ENCODE peak calls at places on chromosomes 4 and X, in six cellular contexts. Z is thyroid gland, N is A549, C is lower leg skin, V is prostate gland, S is upper lobe of left lung. Y is an unnamed sample.

GRCh38 chr4:76354517-76355473 is 48.3 kb downstream of the STBD1 start:
- DNase-seq in Z (no peak), N (no peak), C (no peak), V (no peak), S (no peak), Y (no peak)

GRCh38 chrX:21734175-21734574 is 23.7 kb downstream of the SMPX start:
- DNase-seq in Z (no peak), N (no peak), C (no peak), V (no peak), S (no peak), Y (no peak)

GRCh38 chr4:80266267-80266901 is at the start of gene FGF5:
- DNase-seq in Z (peak), N (no peak), C (no peak), V (peak), S (peak), Y (peak)

GRCh38 chrX:8783100-8784098 is 17.8 kb downstream of the FAM9A start:
- DNase-seq in Z (peak), N (peak), C (no peak), V (no peak), S (peak), Y (no peak)

GRCh38 chrX:134469481-134469880 is 9.5 kb downstream of the HPRT1 start:
- DNase-seq in Z (no peak), N (no peak), C (no peak), V (no peak), S (no peak), Y (peak)

GRCh38 chr4:176845636-176846035 is 52.9 kb upstream of the VEGFC start:
- DNase-seq in Z (no peak), N (no peak), C (no peak), V (no peak), S (no peak), Y (no peak)

GRCh38 chrX:119181491-119181890 is 53.9 kb upstream of the KIAA1210 start:
- DNase-seq in Z (peak), N (peak), C (no peak), V (peak), S (no peak), Y (peak)

GRCh38 chrX:115892787-115893671 is 277.5 kb upstream of the AGTR2 start:
- DNase-seq in Z (peak), N (no peak), C (no peak), V (no peak), S (no peak), Y (peak)

GRCh38 chr4:7075962-7076693 is 8.3 kb upstream of the GRPEL1 start:
- DNase-seq in Z (no peak), N (no peak), C (no peak), V (no peak), S (peak), Y (no peak)

GRCh38 chr4:114598191-114599121 is at the start of gene UGT8:
- DNase-seq in Z (peak), N (peak), C (no peak), V (no peak), S (peak), Y (no peak)

GRCh38 chrX:1598876-1599790 is 7.7 kb downstream of the AKAP17A start:
- DNase-seq in Z (no peak), N (no peak), C (no peak), V (no peak), S (no peak), Y (no peak)

GRCh38 chrX:15269618-15270521 is at the start of gene ASB9:
- DNase-seq in Z (peak), N (peak), C (peak), V (peak), S (no peak), Y (peak)

GRCh38 chr4:3174371-3175338 is 74.3 kb upstream of the MSANTD1 start:
- DNase-seq in Z (no peak), N (no peak), C (no peak), V (no peak), S (no peak), Y (no peak)

GRCh38 chr4:772776-773175 is 53.2 kb downstream of the CPLX1 start:
- DNase-seq in Z (no peak), N (no peak), C (no peak), V (no peak), S (no peak), Y (no peak)

GRCh38 chrX:39140581-39140980 is 339.3 kb downstream of the MID1IP1 start:
- DNase-seq in Z (no peak), N (no peak), C (no peak), V (no peak), S (no peak), Y (no peak)

GRCh38 chrX:98357146-98357545 is 1473.4 kb downstream of the RPA4 start:
- DNase-seq in Z (no peak), N (no peak), C (no peak), V (no peak), S (no peak), Y (no peak)

GRCh38 chr4:186204103-186204559 is 12.8 kb downstream of the CYP4V2 start:
- DNase-seq in Z (peak), N (no peak), C (peak), V (no peak), S (no peak), Y (no peak)

GRCh38 chr4:113784497-113785254 is 23.1 kb upstream of the CAMK2D start:
- DNase-seq in Z (no peak), N (peak), C (no peak), V (no peak), S (no peak), Y (peak)

GRCh38 chrX:994780-995179 is 217.7 kb downstream of the CRLF2 start:
- DNase-seq in Z (no peak), N (no peak), C (no peak), V (no peak), S (no peak), Y (no peak)

GRCh38 chr4:37641886-37642849 is 44.0 kb downstream of the RELL1 start:
- DNase-seq in Z (no peak), N (no peak), C (no peak), V (no peak), S (no peak), Y (no peak)

GRCh38 chr4:6324999-6325790 is 55.5 kb downstream of the WFS1 start:
- DNase-seq in Z (peak), N (no peak), C (peak), V (peak), S (peak), Y (peak)

GRCh38 chr4:62912531-62912930 is 1496.7 kb downstream of the TECRL start:
- DNase-seq in Z (no peak), N (no peak), C (no peak), V (no peak), S (no peak), Y (no peak)

GRCh38 chr4:170853422-170854021 is 763.8 kb upstream of the AADAT start:
- DNase-seq in Z (peak), N (peak), C (no peak), V (peak), S (peak), Y (peak)

GRCh38 chr4:7420661-7421040 is 14.1 kb downstream of the PSAPL1 start:
- DNase-seq in Z (peak), N (no peak), C (no peak), V (no peak), S (peak), Y (no peak)

GRCh38 chrX:123425904-123426303 is 241.8 kb downstream of the GRIA3 start:
- DNase-seq in Z (peak), N (no peak), C (peak), V (no peak), S (no peak), Y (no peak)

GRCh38 chr4:113653871-113654270 is 107.7 kb downstream of the CAMK2D start:
- DNase-seq in Z (no peak), N (no peak), C (no peak), V (no peak), S (no peak), Y (no peak)

GRCh38 chr4:15007201-15007600 is 4.9 kb downstream of the CPEB2 start:
- DNase-seq in Z (no peak), N (peak), C (no peak), V (no peak), S (no peak), Y (no peak)

GRCh38 chr4:186137193-186137792 is 32.8 kb downstream of the FAM149A start:
- DNase-seq in Z (no peak), N (peak), C (no peak), V (no peak), S (no peak), Y (no peak)

GRCh38 chrX:145813081-145813480 is 4.5 kb upstream of the SLITRK2 start:
- DNase-seq in Z (no peak), N (no peak), C (no peak), V (no peak), S (no peak), Y (no peak)
- TF ChIP-seq POLR2A in Z (no peak), N (no peak), C (no peak), V (no peak), S (no peak), Y (no peak)

DNA sequence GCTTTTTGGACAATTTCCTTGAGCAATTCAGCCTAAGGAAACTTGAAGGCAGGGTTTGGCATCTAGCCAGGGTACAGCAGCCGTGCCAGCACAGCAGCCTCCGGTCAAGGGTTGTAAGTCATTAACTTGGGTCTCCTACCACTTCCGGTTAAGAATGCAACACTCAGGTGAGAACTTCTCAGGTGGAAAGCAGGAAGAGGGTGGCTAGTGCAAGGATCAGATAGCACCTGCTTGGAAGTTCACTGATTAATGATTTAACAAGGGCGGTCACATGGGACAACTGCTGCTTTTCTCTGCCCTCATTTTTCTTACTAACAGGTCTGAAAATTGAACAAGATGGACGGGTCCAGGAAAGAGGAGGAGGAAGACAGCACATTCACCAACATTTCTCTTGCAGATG is 30.1 kb upstream of the SCOC start:
- DNase-seq in Z (peak), N (peak), C (no peak), V (no peak), S (peak), Y (no peak)
- TF ChIP-seq POLR2A in Z (no peak), N (no peak), C (no peak), V (no peak), S (no peak), Y (no peak)

GRCh38 chrX:53091354-53091753 is 2.6 kb upstream of the KANTR start:
- DNase-seq in Z (no peak), N (no peak), C (no peak), V (no peak), S (no peak), Y (no peak)

GRCh38 chrX:53093177-53093655 is 726 bp upstream of the KANTR start:
- DNase-seq in Z (peak), N (peak), C (peak), V (peak), S (peak), Y (no peak)

GRCh38 chrX:53095796-53096195 is 1.9 kb downstream of the KANTR start:
- DNase-seq in Z (no peak), N (no peak), C (no peak), V (no peak), S (no peak), Y (no peak)

GRCh38 chrX:53094584-53094908 is 604 bp downstream of the KANTR start:
- DNase-seq in Z (no peak), N (no peak), C (no peak), V (no peak), S (no peak), Y (no peak)

DNA sequence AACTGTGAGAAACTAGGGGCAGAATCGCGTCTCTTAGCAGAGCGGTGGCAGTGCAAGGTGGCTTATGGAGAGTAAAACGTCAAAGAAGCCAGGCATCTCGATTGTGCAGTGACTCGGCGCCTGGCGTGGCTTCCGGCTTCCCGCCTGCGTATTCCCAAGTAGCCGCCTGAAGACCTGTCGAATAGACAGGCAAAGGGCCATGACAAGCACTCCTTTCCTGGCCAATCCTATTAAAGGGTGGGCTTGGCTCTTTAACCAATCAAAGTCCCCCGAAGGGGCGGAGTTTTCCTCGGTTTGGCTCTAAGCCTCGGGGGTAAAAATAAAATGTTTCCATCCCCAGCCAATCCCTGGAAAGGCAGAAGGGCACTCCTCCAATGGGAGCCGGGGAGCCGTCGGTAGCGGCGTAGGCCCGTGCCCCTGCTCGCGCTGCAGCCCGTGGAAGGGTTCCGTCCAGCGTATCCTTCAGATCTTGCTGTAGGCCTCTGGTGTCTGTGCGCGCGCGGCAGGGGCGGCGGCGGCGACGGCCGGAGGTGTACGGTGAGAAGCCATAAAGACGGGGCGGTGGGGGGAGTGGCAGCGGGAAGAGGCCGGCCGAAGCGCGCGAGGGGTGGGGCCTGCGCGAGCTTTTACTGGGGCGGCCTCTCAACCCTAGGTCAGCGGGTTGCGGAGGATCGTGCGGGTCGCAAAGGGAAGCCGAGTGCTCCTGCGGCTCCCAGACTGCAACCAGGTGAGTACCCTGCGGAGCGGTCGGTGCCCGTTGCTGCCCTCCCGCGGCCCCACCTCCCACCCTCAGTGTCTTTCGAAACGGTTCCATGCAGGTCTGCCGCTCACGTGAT is at the start of gene KANTR:
- DNase-seq in Z (peak), N (peak), C (peak), V (peak), S (peak), Y (peak)
- TF ChIP-seq POLR2A in Z (peak), N (peak), C (no peak), V (peak), S (peak), Y (peak)

GRCh38 chrX:84501798-84502628 is at the start of gene HDX:
- DNase-seq in Z (peak), N (peak), C (peak), V (peak), S (peak), Y (peak)
- TF ChIP-seq POLR2A in Z (peak), N (peak), C (no peak), V (peak), S (peak), Y (no peak)

GRCh38 chr4:158671915-158672806 is at the start of gene ETFDH:
- DNase-seq in Z (peak), N (peak), C (peak), V (peak), S (peak), Y (peak)
- TF ChIP-seq POLR2A in Z (peak), N (no peak), C (no peak), V (peak), S (peak), Y (peak)

GRCh38 chr4:148651991-148652390 is 209.8 kb upstream of the NR3C2 start:
- DNase-seq in Z (no peak), N (no peak), C (no peak), V (no peak), S (no peak), Y (peak)
- TF ChIP-seq POLR2A in Z (no peak), N (no peak), C (no peak), V (no peak), S (no peak), Y (no peak)

DNA sequence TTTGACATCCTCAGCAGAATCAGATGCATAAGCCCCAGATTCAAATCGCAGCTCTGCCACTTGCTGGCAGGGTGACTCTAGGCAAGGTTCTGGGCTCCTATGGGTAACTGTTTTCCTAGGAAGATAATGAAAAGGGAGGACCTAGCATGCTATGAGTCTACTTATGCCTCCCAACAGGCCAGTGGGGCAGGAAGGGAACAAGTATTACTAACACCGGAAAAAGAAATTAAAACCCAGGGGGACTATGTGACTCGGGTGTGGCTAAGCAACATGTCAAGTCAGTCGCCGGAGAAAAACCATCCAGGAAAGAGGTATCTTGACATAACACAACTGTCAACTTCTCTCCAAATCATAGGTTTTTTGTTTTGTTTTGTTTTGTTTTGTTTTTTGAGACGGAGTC is 45.6 kb upstream of the RBPJ start:
- DNase-seq in Z (no peak), N (no peak), C (no peak), V (no peak), S (no peak), Y (no peak)
- TF ChIP-seq POLR2A in Z (no peak), N (no peak), C (no peak), V (no peak), S (no peak), Y (no peak)

GRCh38 chrX:48470833-48471118 is 716 bp upstream of the SLC38A5 start:
- DNase-seq in Z (no peak), N (no peak), C (no peak), V (no peak), S (no peak), Y (no peak)

GRCh38 chrX:48471504-48471903 is 1.4 kb upstream of the SLC38A5 start:
- DNase-seq in Z (no peak), N (no peak), C (no peak), V (no peak), S (no peak), Y (no peak)

GRCh38 chrX:48472225-48472624 is 2.2 kb upstream of the SLC38A5 start:
- DNase-seq in Z (no peak), N (no peak), C (no peak), V (no peak), S (no peak), Y (no peak)

GRCh38 chrX:48468693-48469691 is 1.1 kb downstream of the SLC38A5 start:
- DNase-seq in Z (no peak), N (no peak), C (no peak), V (no peak), S (no peak), Y (no peak)

GRCh38 chrX:48470110-48470832 is at the start of gene SLC38A5:
- DNase-seq in Z (no peak), N (no peak), C (no peak), V (no peak), S (no peak), Y (no peak)
- TF ChIP-seq POLR2A in Z (no peak), N (no peak), C (no peak), V (no peak), S (no peak), Y (no peak)

GRCh38 chr4:128288689-128289106 is 1.1 kb upstream of the PGRMC2 start:
- DNase-seq in Z (no peak), N (peak), C (no peak), V (peak), S (no peak), Y (no peak)

GRCh38 chr4:128285085-128286023 is 2.3 kb downstream of the PGRMC2 start:
- DNase-seq in Z (no peak), N (peak), C (peak), V (no peak), S (peak), Y (no peak)

GRCh38 chr4:128286474-128287158 is 997 bp downstream of the PGRMC2 start:
- DNase-seq in Z (peak), N (peak), C (no peak), V (peak), S (no peak), Y (no peak)

GRCh38 chr4:128287871-128288688 is 467 bp upstream of the PGRMC2 start:
- DNase-seq in Z (peak), N (peak), C (peak), V (peak), S (peak), Y (peak)

GRCh38 chr4:128287159-128287870 is at the start of gene PGRMC2:
- DNase-seq in Z (no peak), N (peak), C (peak), V (no peak), S (no peak), Y (no peak)
- TF ChIP-seq POLR2A in Z (peak), N (peak), C (no peak), V (peak), S (peak), Y (peak)

Y was measured in H54.